ENCODE peak calls at places on chromosomes 16 and 17, in four cellular contexts. F is non-pigmented ciliary epithelial cell, G is myocyte, W is mucosa of gallbladder. D is an unnamed sample.

GRCh38 chr17:266701-267656 is 85.5 kb upstream of the DOC2B start:
- DNase-seq in W (no peak), G (no peak), F (no peak), D (no peak)

GRCh38 chr16:23949630-23950290 is 114.0 kb downstream of the PRKCB start:
- DNase-seq in F (no peak), W (peak), G (no peak), D (no peak)

GRCh38 chr16:72946474-72947194 is 101.3 kb downstream of the ZFHX3 start:
- DNase-seq in F (no peak), W (peak), G (no peak), D (no peak)

GRCh38 chr17:78966123-78966813 is 13.5 kb downstream of the LGALS3BP start:
- DNase-seq in W (no peak), F (no peak), G (no peak), D (no peak)

GRCh38 chr17:8503368-8503767 is 67.7 kb downstream of the NDEL1 start:
- DNase-seq in F (no peak), W (no peak), G (peak), D (no peak)

GRCh38 chr17:40035162-40035559 is 19.0 kb downstream of the MED24 start:
- DNase-seq in G (no peak), W (no peak), F (no peak), D (peak)

GRCh38 chr17:72632026-72632684 is 460.3 kb downstream of the SLC39A11 start:
- DNase-seq in W (peak), F (no peak), G (no peak), D (no peak)

GRCh38 chr16:5016967-5017677 is 16.6 kb downstream of the NAGPA start:
- DNase-seq in F (no peak), G (no peak), W (no peak), D (no peak)

GRCh38 chr17:78923660-78924453 is 1.3 kb downstream of the TIMP2 start:
- DNase-seq in W (peak), F (no peak), G (peak), D (no peak)

GRCh38 chr17:44599298-44600175 is 42.3 kb downstream of the FZD2 start:
- DNase-seq in F (peak), W (peak), G (peak), D (peak)

GRCh38 chr16:56851671-56852400 is 13.2 kb upstream of the SLC12A3 start:
- DNase-seq in G (no peak), F (no peak), W (no peak), D (no peak)

GRCh38 chr17:50304781-50305404 is 30.6 kb downstream of the TMEM92 start:
- DNase-seq in G (peak), F (peak), W (peak), D (no peak)

GRCh38 chr17:79792371-79792871 is 4.5 kb downstream of the CBX8 start:
- DNase-seq in G (no peak), W (no peak), F (no peak), D (no peak)

GRCh38 chr17:77821114-77821513 is 137.4 kb upstream of the TNRC6C start:
- DNase-seq in W (no peak), G (peak), F (no peak), D (no peak)

GRCh38 chr16:28869201-28869600 is 5.6 kb downstream of the SH2B1 start:
- DNase-seq in W (no peak), G (no peak), F (no peak), D (no peak)

GRCh38 chr17:37283414-37283961 is 92.3 kb upstream of the C17orf78 start:
- DNase-seq in F (no peak), W (no peak), G (no peak), D (no peak)

GRCh38 chr17:2022647-2023046 is 2.5 kb downstream of the RTN4RL1 start:
- DNase-seq in F (no peak), G (no peak), W (no peak), D (no peak)

GRCh38 chr16:27892879-27893278 is 170.6 kb downstream of the GSG1L start:
- DNase-seq in G (no peak), W (no peak), F (no peak), D (no peak)

GRCh38 chr16:72797606-72798005 is 250.3 kb downstream of the ZFHX3 start:
- DNase-seq in W (peak), F (no peak), G (no peak), D (no peak)

GRCh38 chr17:33267279-33267790 is 25.8 kb downstream of the ASIC2 start:
- DNase-seq in G (peak), W (no peak), F (peak), D (no peak)

GRCh38 chr16:89314357-89314756 is 96.9 kb downstream of the ZNF778 start:
- DNase-seq in W (no peak), G (no peak), F (no peak), D (no peak)

GRCh38 chr17:43042025-43042424 is 17.0 kb downstream of the RND2 start:
- DNase-seq in F (no peak), G (no peak), W (no peak), D (no peak)

GRCh38 chr17:79695293-79696158 is 35.2 kb upstream of the ENPP7 start:
- DNase-seq in F (peak), W (peak), G (peak), D (peak)

GRCh38 chr16:78184554-78185183 is 85.2 kb downstream of the WWOX start:
- DNase-seq in F (peak), W (no peak), G (no peak), D (peak)

GRCh38 chr17:79160980-79161621 is 86.5 kb downstream of the ENGASE start:
- DNase-seq in W (no peak), F (no peak), G (no peak), D (peak)

GRCh38 chr16:49575352-49576172 is 202.0 kb downstream of the C16orf78 start:
- DNase-seq in G (no peak), W (peak), F (no peak), D (peak)

GRCh38 chr16:6625606-6626005 is 707.0 kb upstream of the RBFOX1 start:
- DNase-seq in F (no peak), G (no peak), W (no peak), D (no peak)

GRCh38 chr16:85215478-85216120 is 103.3 kb upstream of the CIBAR2 start:
- DNase-seq in W (no peak), G (no peak), F (no peak), D (no peak)

GRCh38 chr17:74737299-74738050 is 419 bp downstream of the RAB37 start:
- DNase-seq in G (peak), W (no peak), F (no peak), D (peak)

GRCh38 chr17:38667099-38667786 is 7.5 kb downstream of the EPOP start:
- DNase-seq in F (peak), W (peak), G (peak), D (peak)

GRCh38 chr17:15257316-15257925 is 7.7 kb downstream of the PMP22 start:
- DNase-seq in G (peak), F (no peak), W (peak), D (peak)

GRCh38 chr17:27888945-27889344 is 4.2 kb downstream of the LYRM9 start:
- DNase-seq in W (no peak), F (no peak), G (no peak), D (no peak)

GRCh38 chr16:50712568-50712914 is 19.1 kb downstream of the NOD2 start:
- DNase-seq in G (no peak), W (no peak), F (no peak), D (peak)

D was measured in SJCRH30.